ENCODE peak calls at places on chromosome 11, in seven cellular contexts. W, X, S, F, Z, Y and E are unnamed samples.

GRCh38 chr11:86360775-86361395 is 13.8 kb upstream of the CCDC81 start:
- DNase-seq in W (peak), X (no peak), S (no peak), F (no peak), Z (no peak), Y (no peak), E (no peak)

GRCh38 chr11:24389575-24389974 is 107.3 kb upstream of the LUZP2 start:
- DNase-seq in W (no peak), X (peak), S (no peak), F (no peak), Z (no peak), Y (no peak), E (no peak)

GRCh38 chr11:82797595-82797971 is 63.9 kb upstream of the FAM181B start:
- DNase-seq in W (no peak), X (no peak), S (no peak), F (no peak), Z (no peak), Y (no peak), E (no peak)

GRCh38 chr11:131938321-131938751 is 567.9 kb downstream of the NTM start:
- DNase-seq in W (no peak), X (no peak), S (no peak), F (no peak), Z (no peak), Y (no peak), E (no peak)

GRCh38 chr11:71988050-71988449 is 10.7 kb upstream of the IL18BP start:
- DNase-seq in W (no peak), X (no peak), S (peak), F (no peak), Z (no peak), Y (no peak), E (no peak)

GRCh38 chr11:120096756-120097191 is 41.1 kb downstream of the TRIM29 start:
- DNase-seq in W (no peak), X (no peak), S (no peak), F (no peak), Z (no peak), Y (no peak), E (no peak)

GRCh38 chr11:125253795-125254525 is 89.4 kb downstream of the PKNOX2 start:
- DNase-seq in W (no peak), X (no peak), S (no peak), F (no peak), Z (peak), Y (no peak), E (peak)

GRCh38 chr11:96263361-96263763 is 79.6 kb downstream of the MAML2 start:
- DNase-seq in W (peak), X (no peak), S (no peak), F (no peak), Z (no peak), Y (no peak), E (no peak)

GRCh38 chr11:112613051-112613972 is 347.9 kb upstream of the NCAM1 start:
- DNase-seq in W (no peak), X (peak), S (no peak), F (no peak), Z (no peak), Y (no peak), E (no peak)

DNA sequence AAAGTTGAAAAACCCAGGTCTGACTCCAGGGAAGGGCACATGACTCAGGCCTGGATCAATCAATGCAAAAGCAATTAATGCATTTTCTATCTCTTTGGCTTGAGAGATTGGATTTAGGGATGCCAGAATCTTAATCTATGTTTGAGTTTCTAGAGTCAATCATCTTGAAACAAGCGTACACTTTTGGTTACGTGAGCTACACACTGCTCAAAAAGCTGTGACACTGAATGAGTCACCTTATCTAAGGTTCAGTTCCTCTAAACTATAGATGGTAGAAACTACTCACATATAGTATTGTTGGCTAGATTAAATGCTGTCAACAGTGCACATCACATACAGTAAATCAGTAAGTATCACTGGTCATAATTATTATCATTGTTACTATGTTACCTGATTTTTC is 24.2 kb downstream of the MRE11 start:
- DNase-seq in W (no peak), X (no peak), S (no peak), F (no peak), Z (no peak), Y (no peak), E (no peak)
- TF ChIP-seq EP300 in W (no peak), X (no peak), S (no peak), F (no peak), Z (no peak), Y (no peak), E (no peak)

GRCh38 chr11:63505857-63506528 is at the start of gene LGALS12:
- DNase-seq in W (no peak), X (no peak), S (no peak), F (no peak), Z (no peak), Y (no peak), E (no peak)
- TF ChIP-seq EP300 in W (no peak), X (no peak), S (no peak), F (no peak), Z (no peak), Y (no peak), E (no peak)

GRCh38 chr11:118002010-118002540 is 15.9 kb downstream of the IL10RA start:
- DNase-seq in W (no peak), X (no peak), S (no peak), F (no peak), Z (no peak), Y (peak), E (no peak)
- TF ChIP-seq EP300 in W (no peak), X (no peak), S (no peak), F (no peak), Z (no peak), Y (no peak), E (no peak)

GRCh38 chr11:61890536-61891330 is 612 bp downstream of the FADS3 start:
- DNase-seq in W (peak), X (peak), S (peak), F (no peak), Z (peak), Y (peak), E (peak)
- TF ChIP-seq EP300 in W (no peak), X (no peak), S (no peak), F (no peak), Z (no peak), Y (no peak), E (no peak)